ENCODE peak calls at places on chromosomes 13 and 19, in six cellular contexts. N is GM23248, K is neuronal stem cell, T is upper lobe of left lung, V is left ventricle myocardium inferior, L is mammary epithelial cell. E is an unnamed sample.

GRCh38 chr13:76828316-76828741 is 57.9 kb downstream of the KCTD12 start:
- DNase-seq in N (peak), K (no peak), T (no peak), L (peak), V (no peak), E (no peak)

GRCh38 chr13:90531744-90532143 is 815.7 kb upstream of the MIR17HG start:
- DNase-seq in T (no peak), K (no peak), L (no peak), V (no peak), N (no peak), E (no peak)

GRCh38 chr13:75175575-75175974 is 306.4 kb downstream of the TBC1D4 start:
- DNase-seq in V (no peak), K (no peak), T (no peak), N (peak), L (no peak), E (no peak)

GRCh38 chr19:56837492-56837891 is 3.0 kb downstream of the PEG3 start:
- DNase-seq in N (peak), L (peak), K (no peak), T (peak), V (peak), E (no peak)

GRCh38 chr13:52374873-52375411 is 31.0 kb downstream of the THSD1 start:
- DNase-seq in V (no peak), L (no peak), K (no peak), N (no peak), T (no peak), E (no peak)

GRCh38 chr19:39795001-39795400 is 16.3 kb downstream of the LEUTX start:
- DNase-seq in K (no peak), L (peak), V (no peak), N (no peak), T (no peak), E (no peak)

GRCh38 chr13:24128112-24128511 is 32.4 kb upstream of the SPATA13 start:
- DNase-seq in K (no peak), N (no peak), L (no peak), T (no peak), V (no peak), E (no peak)

GRCh38 chr19:49850487-49851342 is at the start of gene PTOV1:
- DNase-seq in K (peak), V (peak), L (peak), N (peak), T (peak), E (peak)

GRCh38 chr13:76014618-76015315 is 378.6 kb downstream of the LMO7 start:
- DNase-seq in V (no peak), N (peak), K (no peak), L (peak), T (no peak), E (peak)

GRCh38 chr13:36919206-36919832 is 719 bp downstream of the SMAD9 start:
- DNase-seq in T (peak), L (peak), V (peak), K (peak), N (peak), E (no peak)

GRCh38 chr13:41061075-41061913 is at the start of gene WBP4:
- DNase-seq in T (peak), L (peak), K (peak), N (peak), V (peak), E (peak)

GRCh38 chr19:6393074-6393981 is at the start of gene GTF2F1:
- DNase-seq in K (peak), N (peak), L (peak), T (peak), V (peak), E (peak)

GRCh38 chr13:100363351-100363750 is 225.2 kb downstream of the GGACT start:
- DNase-seq in V (no peak), L (no peak), K (no peak), T (no peak), N (peak), E (no peak)

GRCh38 chr19:45901432-45901903 is 945 bp downstream of the MYPOP start:
- DNase-seq in K (no peak), T (peak), V (peak), L (peak), N (peak), E (no peak)

GRCh38 chr13:90545070-90545840 is 802.2 kb upstream of the MIR17HG start:
- DNase-seq in N (peak), K (no peak), L (peak), T (no peak), V (no peak), E (no peak)

GRCh38 chr13:36183901-36184300 is 30.5 kb downstream of the SOHLH2 start:
- DNase-seq in V (no peak), L (no peak), N (no peak), K (no peak), T (no peak), E (no peak)

GRCh38 chr13:114068723-114069322 is 63.6 kb downstream of the RASA3 start:
- DNase-seq in L (no peak), V (no peak), N (peak), K (no peak), T (peak), E (no peak)

GRCh38 chr19:45408121-45408520 is 1.7 kb downstream of the POLR1G start:
- DNase-seq in V (no peak), K (no peak), T (no peak), N (no peak), L (no peak), E (no peak)

GRCh38 chr13:51276684-51277083 is 54.5 kb downstream of the FAM124A start:
- DNase-seq in T (no peak), L (no peak), K (no peak), V (no peak), N (no peak), E (no peak)

GRCh38 chr19:4449022-4449825 is 8.4 kb downstream of the UBXN6 start:
- DNase-seq in L (no peak), T (no peak), K (no peak), N (no peak), V (peak), E (no peak)

GRCh38 chr13:24606486-24607170 is 73.6 kb upstream of the ATP12A start:
- DNase-seq in K (no peak), V (no peak), T (no peak), N (no peak), L (no peak), E (no peak)

GRCh38 chr19:56538761-56539263 is at the start of gene ZFP28:
- DNase-seq in N (no peak), L (no peak), T (peak), V (peak), K (no peak), E (no peak)

GRCh38 chr13:32728327-32728726 is 142.1 kb downstream of the PDS5B start:
- DNase-seq in K (peak), L (no peak), N (no peak), T (no peak), V (no peak), E (no peak)

GRCh38 chr19:46065486-46065885 is 24.7 kb upstream of the IGFL4 start:
- DNase-seq in V (no peak), K (no peak), T (no peak), L (peak), N (peak), E (no peak)

GRCh38 chr13:98295371-98295770 is 118.3 kb upstream of the RNF113B start:
- DNase-seq in V (no peak), N (peak), T (no peak), K (no peak), L (no peak), E (no peak)

GRCh38 chr13:108426893-108427292 is 157.4 kb downstream of the TNFSF13B start:
- DNase-seq in L (no peak), N (no peak), V (no peak), T (no peak), K (no peak), E (no peak)

GRCh38 chr13:38879278-38879677 is 111.4 kb downstream of the STOML3 start:
- DNase-seq in L (no peak), V (no peak), K (no peak), T (no peak), N (no peak), E (no peak)

GRCh38 chr19:49338023-49338677 is 2.9 kb downstream of the CD37 start:
- DNase-seq in T (no peak), V (no peak), N (no peak), K (no peak), L (no peak), E (no peak)

GRCh38 chr13:30128095-30128494 is 179.3 kb downstream of the KATNAL1 start:
- DNase-seq in K (no peak), T (no peak), L (no peak), V (no peak), N (no peak), E (no peak)

GRCh38 chr19:3365447-3366103 is 808 bp upstream of the NFIC start:
- DNase-seq in T (peak), V (peak), K (no peak), L (peak), N (peak), E (no peak)
- H3K27ac ChIP-seq in T (peak), V (peak), K (no peak), L (no peak), N (peak), E (peak)

GRCh38 chr19:36086326-36086725 is 24.6 kb upstream of the OVOL3 start:
- DNase-seq in K (no peak), N (no peak), V (no peak), L (no peak), T (no peak), E (no peak)
- H3K27ac ChIP-seq in K (no peak), N (no peak), V (no peak), L (no peak), T (no peak), E (no peak)

DNA sequence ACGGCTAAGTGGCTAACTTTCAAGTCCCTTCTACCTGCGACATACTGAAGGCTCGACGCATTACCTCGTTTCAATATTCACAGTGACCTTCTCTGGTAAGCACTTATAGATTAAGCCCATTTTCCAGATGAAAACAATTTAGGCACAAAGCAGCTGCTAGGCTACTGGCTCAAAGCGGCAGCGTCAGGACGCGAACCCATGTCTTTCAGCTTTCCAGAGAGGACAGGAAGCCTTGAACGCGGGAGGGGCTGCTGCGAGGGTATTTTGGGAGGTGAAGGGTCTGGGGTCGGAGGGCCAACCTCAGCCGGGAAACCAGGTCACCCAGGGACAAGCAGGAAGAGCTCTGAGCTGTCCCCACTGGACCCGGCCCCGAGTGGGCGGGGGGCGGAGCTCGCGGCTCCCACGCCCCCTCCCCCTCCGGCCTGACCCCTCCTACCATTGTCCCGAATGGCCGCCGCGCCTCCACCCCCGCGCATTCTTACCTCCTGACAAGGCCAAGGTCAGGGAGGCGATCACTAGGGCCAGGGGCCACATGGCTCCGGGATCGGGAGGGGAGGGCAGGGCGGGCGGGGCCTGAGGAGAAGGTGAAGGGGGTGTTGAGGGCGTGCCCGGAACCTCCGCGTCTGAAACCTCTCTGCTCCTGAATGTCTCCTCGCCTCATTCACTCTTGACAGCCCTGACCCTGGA is at the start of gene KLK13:
- DNase-seq in L (peak), T (no peak), N (peak), K (no peak), V (peak), E (no peak)
- H3K27ac ChIP-seq in L (no peak), T (no peak), N (no peak), K (no peak), V (peak), E (peak)

DNA sequence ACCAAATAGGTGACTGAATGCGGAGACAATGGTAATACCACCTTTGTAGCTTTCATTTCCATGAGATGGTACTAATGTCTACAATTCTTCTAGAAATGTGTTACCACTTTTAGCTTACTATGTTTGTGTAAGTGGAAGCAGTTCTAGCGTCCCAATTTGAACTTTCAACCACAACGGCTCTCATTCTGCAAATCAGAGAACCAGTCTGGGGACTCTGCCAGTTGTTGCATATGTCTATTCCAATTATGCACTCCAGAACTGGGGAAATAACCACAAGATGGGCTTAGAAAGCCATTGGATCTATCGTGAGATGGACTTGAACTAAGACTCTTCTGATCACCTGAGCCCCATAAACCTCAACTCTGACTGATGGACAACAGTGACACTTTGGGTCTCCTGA is 862.3 kb downstream of the SLITRK1 start:
- DNase-seq in L (no peak), T (no peak), K (no peak), N (no peak), V (no peak), E (no peak)
- H3K27ac ChIP-seq in L (no peak), T (no peak), K (no peak), N (no peak), V (no peak), E (no peak)

DNA sequence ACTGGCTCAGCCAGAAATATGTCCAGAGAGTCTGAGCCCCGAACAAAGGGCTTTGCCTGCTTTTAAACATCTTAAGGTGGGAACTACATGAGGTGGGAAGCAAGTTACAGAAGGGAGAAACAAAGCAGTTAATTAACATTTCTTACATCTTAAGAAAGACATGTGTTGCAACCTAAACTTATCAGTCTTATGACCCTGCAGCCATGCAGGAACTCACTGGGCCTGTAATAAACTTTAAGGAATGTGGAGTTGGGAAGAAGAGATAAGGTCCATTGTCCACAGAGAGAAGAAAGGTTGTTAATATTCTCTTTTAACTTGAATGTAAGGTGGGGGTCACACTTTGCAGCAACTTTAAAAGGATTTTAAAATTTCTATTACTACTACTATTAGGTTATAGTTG is 46.8 kb upstream of the CYP2A7 start:
- DNase-seq in L (no peak), K (no peak), N (no peak), T (no peak), V (no peak), E (no peak)
- H3K27ac ChIP-seq in L (no peak), K (no peak), N (no peak), T (no peak), V (no peak), E (no peak)